ENCODE peak calls at places on chromosome 19, in four cellular contexts. H is HEK293T, Y is WTC11, F is K562. T is an unnamed sample.

GRCh38 chr19:43636121-43636683 is 3.4 kb downstream of the CADM4 start:
- DNase-seq in H (no peak), F (no peak), Y (peak; percentile 62), T (peak; percentile 24)

GRCh38 chr19:3115916-3116602 is 19.8 kb upstream of the GNA15 start:
- DNase-seq in H (no peak), Y (peak; percentile 38), F (no peak), T (no peak)

GRCh38 chr19:53538378-53539109 is 599 bp downstream of the ZNF331 start:
- DNase-seq in H (no peak), F (no peak), Y (no peak), T (no peak)

GRCh38 chr19:14310055-14310454 is 71.2 kb upstream of the ADGRE5 start:
- DNase-seq in H (no peak), F (no peak), Y (no peak), T (no peak)

GRCh38 chr19:4802711-4803110 is 11.2 kb downstream of the FEM1A start:
- DNase-seq in Y (no peak), H (no peak), F (no peak), T (no peak)

GRCh38 chr19:33052352-33052972 is 12.2 kb downstream of the RHPN2 start:
- DNase-seq in H (no peak), Y (no peak), F (no peak), T (peak; percentile 60)

GRCh38 chr19:56142087-56142787 is 1.1 kb downstream of the ZNF444 start:
- DNase-seq in Y (no peak), H (no peak), F (no peak), T (peak; percentile 97)

GRCh38 chr19:3821857-3822364 is 35.7 kb upstream of the MATK start:
- DNase-seq in H (peak; percentile 93), F (peak; percentile 93), Y (peak; percentile 93), T (peak; percentile 20)

GRCh38 chr19:18390075-18390909 is 4.3 kb downstream of the GDF15 start:
- DNase-seq in H (no peak), Y (no peak), F (no peak), T (no peak)

GRCh38 chr19:55348317-55349034 is 6.0 kb downstream of the COX6B2 start:
- DNase-seq in Y (peak; percentile 50), H (no peak), F (no peak), T (no peak)

GRCh38 chr19:50555033-50555432 is 13.2 kb downstream of the LRRC4B start:
- DNase-seq in Y (no peak), H (no peak), F (no peak), T (no peak)

GRCh38 chr19:44282846-44283245 is 22.0 kb downstream of the ZNF235 start:
- DNase-seq in Y (no peak), H (no peak), F (no peak), T (no peak)

GRCh38 chr19:50380137-50380536 is 3.9 kb downstream of the NR1H2 start:
- DNase-seq in Y (no peak), F (peak; percentile 3), H (no peak), T (no peak)

GRCh38 chr19:50580970-50581636 is 12.9 kb upstream of the LRRC4B start:
- DNase-seq in H (no peak), Y (no peak), F (no peak), T (no peak)

GRCh38 chr19:39160889-39161672 is 35.5 kb downstream of the PAK4 start:
- DNase-seq in H (no peak), F (no peak), Y (no peak), T (no peak)

GRCh38 chr19:47124937-47125668 is 5.5 kb upstream of the SAE1 start:
- DNase-seq in H (peak; percentile 65), F (peak; percentile 68), Y (no peak), T (peak; percentile 78)
- TF ChIP-seq ELF4 in H (no peak), F (no peak), Y (no peak), T (no peak)

GRCh38 chr19:588758-589692 is 656 bp upstream of the HCN2 start:
- DNase-seq in Y (no peak), H (no peak), F (no peak), T (no peak)

GRCh38 chr19:590750-591098 is 1.0 kb downstream of the HCN2 start:
- DNase-seq in F (no peak), H (no peak), Y (no peak), T (no peak)

GRCh38 chr19:589693-590395 is at the start of gene HCN2:
- DNase-seq in H (peak; percentile 58), F (peak; percentile 81), Y (no peak), T (no peak)

GRCh38 chr19:591099-591958 is 1.6 kb downstream of the HCN2 start:
- DNase-seq in Y (peak; percentile 52), H (no peak), F (peak; percentile 67), T (no peak)

DNA sequence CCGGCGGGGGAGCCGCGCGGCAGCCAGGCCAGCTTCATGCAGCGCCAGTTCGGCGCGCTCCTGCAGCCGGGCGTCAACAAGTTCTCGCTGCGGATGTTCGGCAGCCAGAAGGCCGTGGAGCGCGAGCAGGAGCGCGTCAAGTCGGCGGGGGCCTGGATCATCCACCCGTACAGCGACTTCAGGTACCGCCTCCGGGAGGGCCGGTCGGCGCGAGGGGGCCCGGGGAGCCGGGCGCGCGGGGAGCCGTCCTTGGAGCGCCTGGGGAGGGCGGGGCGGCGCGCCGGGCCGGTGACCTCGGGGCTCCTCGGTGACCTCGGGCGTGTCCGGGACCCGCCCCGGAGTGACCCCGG is 690 bp downstream of the HCN2 start:
- DNase-seq in H (no peak), Y (no peak), F (no peak), T (no peak)
- TF ChIP-seq ELF4 in H (no peak), Y (no peak), F (no peak), T (no peak)

GRCh38 chr19:1907563-1908363 is 2.6 kb downstream of the ADAT3 start:
- DNase-seq in Y (no peak), F (peak; percentile 37), H (no peak), T (peak; percentile 55)
- TF ChIP-seq ELF4 in Y (no peak), F (no peak), H (no peak), T (no peak)

GRCh38 chr19:12648088-12648487 is 18.5 kb downstream of the MAN2B1 start:
- DNase-seq in F (peak; percentile 53), Y (peak; percentile 75), H (no peak), T (no peak)
- TF ChIP-seq ELF4 in F (no peak), Y (no peak), H (no peak), T (no peak)

DNA sequence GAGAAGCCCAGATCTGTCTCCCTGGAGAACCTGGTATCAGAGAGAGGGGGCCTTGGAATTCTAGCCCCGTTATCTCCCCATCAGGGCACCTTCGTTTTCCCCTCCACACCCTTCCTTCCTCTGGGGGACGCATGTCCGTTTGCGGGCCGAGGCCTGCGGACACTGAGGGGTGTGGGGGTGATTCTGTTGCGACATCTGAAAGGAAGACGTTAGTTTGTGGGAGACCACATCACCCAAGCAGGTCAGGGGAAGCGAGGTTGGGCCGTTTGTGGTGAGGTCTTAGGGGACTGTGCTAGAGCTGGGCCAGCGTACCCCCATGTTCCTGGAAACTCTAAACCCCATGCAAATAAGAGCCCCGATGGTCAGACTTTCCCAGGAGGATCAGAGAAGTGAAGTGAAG is 3.7 kb upstream of the HSH2D start:
- DNase-seq in H (no peak), Y (no peak), F (no peak), T (no peak)
- TF ChIP-seq ELF4 in H (no peak), Y (no peak), F (no peak), T (no peak)

DNA sequence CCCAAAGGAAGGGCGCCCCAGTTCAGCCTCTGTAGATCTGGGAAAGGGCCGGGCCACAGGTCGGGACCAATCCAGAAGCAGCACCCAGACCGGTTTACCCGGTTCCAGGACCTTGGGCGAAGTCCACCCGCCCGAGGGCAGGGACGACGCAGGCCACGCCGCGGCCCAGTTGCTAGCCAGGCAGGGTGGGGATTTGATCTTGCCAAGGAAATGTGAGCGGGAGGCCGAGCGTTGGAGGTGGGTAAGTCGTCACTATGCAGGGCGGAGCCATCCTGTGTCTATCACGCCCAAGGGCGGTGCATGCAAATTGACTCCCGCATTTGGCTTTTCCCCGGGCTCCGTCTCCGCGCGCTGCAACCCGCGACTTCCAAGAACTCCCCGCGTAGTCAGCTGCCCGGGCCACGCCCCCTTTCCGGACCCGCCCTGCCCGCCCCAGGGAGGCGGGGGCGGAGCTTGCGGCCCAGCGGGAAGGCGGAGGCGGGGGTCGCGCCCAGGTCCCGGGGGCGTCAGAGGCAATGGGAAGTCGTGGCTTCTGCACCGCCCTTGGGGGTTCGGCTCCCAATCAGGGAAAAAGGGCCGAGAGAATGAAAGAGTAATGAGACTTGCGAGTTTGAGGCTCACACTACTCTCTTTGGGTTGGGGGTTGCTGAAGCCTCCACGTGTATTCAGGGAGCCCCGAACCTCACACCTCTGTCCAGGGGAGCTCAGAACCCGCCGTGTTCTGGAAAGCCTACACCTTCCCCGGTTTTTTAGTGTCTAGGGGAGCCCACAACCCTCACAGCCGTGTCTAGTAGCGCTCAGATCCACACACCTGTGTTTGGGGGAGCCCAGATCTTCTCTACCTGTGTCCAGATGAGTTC is 12.8 kb downstream of the IER2 start:
- DNase-seq in F (peak; percentile 94), Y (peak; percentile 96), H (peak; percentile 91), T (peak; percentile 98)
- TF ChIP-seq ELF4 in F (no peak), Y (peak; percentile 31), H (no peak), T (peak; percentile 39)

DNA sequence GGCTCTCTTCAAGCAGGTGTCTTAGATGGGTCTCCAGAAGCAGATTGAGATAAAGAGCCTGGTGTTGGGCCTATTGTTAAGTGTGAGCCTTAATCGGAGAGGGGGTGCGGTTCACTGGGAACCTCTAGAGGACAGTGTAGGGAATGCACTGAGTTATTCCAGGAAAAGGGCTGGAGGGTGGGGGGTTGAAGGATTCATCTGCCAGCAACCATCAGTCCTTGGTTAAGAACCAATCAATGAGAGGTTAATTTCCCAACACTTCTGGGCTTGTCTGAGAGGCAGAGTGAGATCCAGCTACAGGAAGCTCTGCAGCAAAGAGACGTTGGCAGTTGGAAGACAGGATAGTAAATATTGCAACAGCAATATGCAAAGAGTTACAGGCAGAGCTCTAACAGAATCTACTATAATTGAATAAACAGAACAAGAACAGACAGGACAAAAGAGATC is 28.7 kb downstream of the CYP4F2 start:
- DNase-seq in F (peak; percentile 80), H (peak; percentile 65), Y (peak; percentile 57), T (peak; percentile 60)
- TF ChIP-seq ELF4 in F (no peak), H (no peak), Y (no peak), T (no peak)

T was measured in HepG2.